ENCODE peak calls at places on chromosomes 7 and 10, in four cellular contexts. R is OCI-LY7, Q is brain microvascular endothelial cell, Y is foreskin fibroblast. I is an unnamed sample.

GRCh38 chr7:92763636-92764423 is 72.5 kb downstream of the CDK6 start:
- DNase-seq in R (no peak), Q (peak), Y (peak), I (no peak)

GRCh38 chr7:93601363-93601762 is 26.8 kb upstream of the CALCR start:
- DNase-seq in R (no peak), Q (no peak), Y (no peak), I (no peak)

GRCh38 chr10:3926268-3926667 is 141.3 kb upstream of the KLF6 start:
- DNase-seq in R (no peak), Q (peak), Y (no peak), I (peak)

GRCh38 chr7:150852371-150852905 is at the start of gene AOC1:
- DNase-seq in R (no peak), Q (no peak), Y (no peak), I (no peak)

GRCh38 chr7:48376263-48376662 is 205.0 kb downstream of the ABCA13 start:
- DNase-seq in R (no peak), Q (no peak), Y (no peak), I (no peak)

GRCh38 chr10:22505923-22506685 is 160.8 kb downstream of the SPAG6 start:
- DNase-seq in R (no peak), Q (no peak), Y (peak), I (no peak)

GRCh38 chr7:13641699-13642098 is 347.8 kb downstream of the ETV1 start:
- DNase-seq in R (no peak), Q (peak), Y (peak), I (peak)

GRCh38 chr7:148838905-148839304 is 45.2 kb downstream of the EZH2 start:
- DNase-seq in R (no peak), Q (no peak), Y (no peak), I (no peak)

GRCh38 chr7:45921699-45922519 is 837 bp upstream of the IGFBP3 start:
- DNase-seq in R (peak), Q (peak), Y (peak), I (peak)

GRCh38 chr7:134701272-134701671 is 54.6 kb downstream of the BPGM start:
- DNase-seq in R (peak), Q (no peak), Y (peak), I (no peak)

GRCh38 chr7:128947854-128948253 is 10.1 kb downstream of the IRF5 start:
- DNase-seq in R (no peak), Q (no peak), Y (no peak), I (no peak)

GRCh38 chr7:37832194-37832593 is 16.2 kb upstream of the NME8 start:
- DNase-seq in R (no peak), Q (peak), Y (no peak), I (no peak)

GRCh38 chr10:69328346-69328687 is 50.0 kb downstream of the HK1 start:
- DNase-seq in R (no peak), Q (no peak), Y (no peak), I (no peak)

GRCh38 chr7:107951896-107952295 is 51.1 kb downstream of the LAMB1 start:
- DNase-seq in R (no peak), Q (no peak), Y (no peak), I (no peak)

GRCh38 chr10:59903871-59904270 is 2.5 kb downstream of the CCDC6 start:
- DNase-seq in R (no peak), Q (no peak), Y (peak), I (no peak)

GRCh38 chr10:98420786-98421185 is 5.8 kb upstream of the PYROXD2 start:
- DNase-seq in R (no peak), Q (no peak), Y (no peak), I (no peak)

GRCh38 chr10:97690138-97690537 is 3.1 kb upstream of the AVPI1 start:
- DNase-seq in R (no peak), Q (no peak), Y (no peak), I (no peak)

GRCh38 chr10:46546591-46547330 is 9.7 kb downstream of the GPRIN2 start:
- DNase-seq in R (no peak), Q (no peak), Y (no peak), I (no peak)

GRCh38 chr10:63976538-63976937 is 455.3 kb downstream of the REEP3 start:
- DNase-seq in R (peak), Q (peak), Y (no peak), I (no peak)

GRCh38 chr10:71266147-71266917 is 52.7 kb upstream of the SLC29A3 start:
- DNase-seq in R (no peak), Q (peak), Y (peak), I (no peak)

GRCh38 chr7:14045651-14046050 is 56.2 kb upstream of the ETV1 start:
- DNase-seq in R (no peak), Q (no peak), Y (no peak), I (no peak)

GRCh38 chr7:53518319-53518718 is 482.9 kb downstream of the POM121L12 start:
- DNase-seq in R (no peak), Q (no peak), Y (no peak), I (no peak)

GRCh38 chr7:12715372-12716133 is 28.1 kb downstream of the ARL4A start:
- DNase-seq in R (no peak), Q (peak), Y (peak), I (peak)

GRCh38 chr7:8160250-8160649 is 101.7 kb downstream of the ICA1 start:
- DNase-seq in R (no peak), Q (no peak), Y (no peak), I (no peak)

GRCh38 chr7:6278749-6279310 is 6.4 kb upstream of the CYTH3 start:
- DNase-seq in R (no peak), Q (no peak), Y (no peak), I (no peak)

GRCh38 chr7:96426027-96426426 is 104.1 kb upstream of the SLC25A13 start:
- DNase-seq in R (no peak), Q (peak), Y (no peak), I (no peak)

GRCh38 chr10:127921075-127921750 is 14.3 kb downstream of the PTPRE start:
- DNase-seq in R (no peak), Q (no peak), Y (no peak), I (no peak)

GRCh38 chr10:127918570-127918969 is 11.7 kb downstream of the PTPRE start:
- DNase-seq in R (no peak), Q (no peak), Y (no peak), I (no peak)

GRCh38 chr10:127921751-127922140 is 14.8 kb downstream of the PTPRE start:
- DNase-seq in R (no peak), Q (no peak), Y (no peak), I (no peak)

GRCh38 chr10:127920319-127921074 is 13.6 kb downstream of the PTPRE start:
- DNase-seq in R (no peak), Q (no peak), Y (no peak), I (no peak)

DNA sequence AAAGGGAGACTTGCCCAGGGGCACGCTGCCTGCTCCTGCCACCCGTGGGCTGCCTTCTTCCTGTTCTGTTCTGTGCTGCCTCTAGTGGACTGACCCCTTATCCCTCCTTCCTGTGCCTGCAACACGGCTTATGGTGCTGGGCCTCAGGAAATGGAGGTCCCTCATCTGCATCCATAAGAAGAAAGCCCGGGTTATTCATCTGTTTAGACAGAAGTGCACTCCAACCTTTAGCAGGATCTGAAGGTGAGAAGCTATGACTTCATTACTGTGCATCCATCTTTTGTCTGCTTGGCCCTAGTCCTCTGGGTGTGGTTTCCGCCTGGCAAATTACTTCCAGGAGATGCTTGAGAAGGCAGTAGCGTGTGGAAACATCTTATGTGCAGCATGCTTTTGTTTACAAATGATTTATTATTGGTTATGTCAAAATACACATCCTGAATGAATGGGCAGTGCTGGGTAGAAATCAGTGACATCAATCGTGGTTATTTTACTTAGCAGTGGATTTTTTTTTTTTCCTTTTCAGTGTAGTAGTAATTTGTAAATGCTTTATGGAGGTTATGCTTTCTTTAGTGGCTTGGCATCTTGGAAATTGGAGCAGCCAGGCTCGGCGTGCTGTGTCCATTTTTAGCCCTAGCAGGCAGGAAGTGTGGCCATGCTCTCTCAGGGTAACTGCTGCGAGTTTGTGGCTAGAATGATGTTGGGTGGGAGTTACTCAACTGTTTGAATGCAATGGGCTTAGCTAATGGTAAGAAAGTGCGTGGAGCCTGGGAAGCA is 12.7 kb downstream of the PTPRE start:
- DNase-seq in R (peak), Q (peak), Y (no peak), I (peak)
- TF ChIP-seq CTCF in R (peak), Q (peak), Y (peak), I (peak)

GRCh38 chr7:155283565-155284194 is 14.0 kb upstream of the INSIG1 start:
- DNase-seq in R (no peak), Q (no peak), Y (no peak), I (no peak)

GRCh38 chr7:155281411-155281969 is 16.2 kb upstream of the INSIG1 start:
- DNase-seq in R (no peak), Q (no peak), Y (no peak), I (no peak)

GRCh38 chr7:155284496-155285274 is 13.0 kb upstream of the INSIG1 start:
- DNase-seq in R (no peak), Q (no peak), Y (no peak), I (no peak)

GRCh38 chr7:155280446-155281410 is 16.9 kb upstream of the INSIG1 start:
- DNase-seq in R (no peak), Q (no peak), Y (no peak), I (no peak)

DNA sequence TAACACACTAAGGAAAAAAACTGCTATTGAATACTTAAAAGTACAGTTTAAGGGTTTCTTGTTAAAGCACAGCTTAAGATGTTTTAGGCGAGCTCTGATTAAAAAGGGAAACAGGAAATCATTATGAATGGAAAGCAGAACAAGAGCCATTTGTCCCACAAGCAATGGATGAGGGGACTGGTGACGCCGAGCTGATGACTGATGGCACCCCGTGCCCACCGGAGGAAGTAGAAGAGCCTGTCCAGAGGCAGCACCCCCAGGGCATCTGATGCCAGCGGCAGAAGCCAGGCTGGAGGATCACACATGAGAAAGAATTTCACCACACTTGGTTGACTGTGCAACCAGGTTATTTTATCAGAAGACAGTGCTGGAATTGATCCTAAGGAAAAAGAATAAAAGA is 15.0 kb upstream of the INSIG1 start:
- DNase-seq in R (no peak), Q (no peak), Y (no peak), I (no peak)
- H3K4me3 ChIP-seq in R (no peak), Q (no peak), Y (no peak), I (no peak)

DNA sequence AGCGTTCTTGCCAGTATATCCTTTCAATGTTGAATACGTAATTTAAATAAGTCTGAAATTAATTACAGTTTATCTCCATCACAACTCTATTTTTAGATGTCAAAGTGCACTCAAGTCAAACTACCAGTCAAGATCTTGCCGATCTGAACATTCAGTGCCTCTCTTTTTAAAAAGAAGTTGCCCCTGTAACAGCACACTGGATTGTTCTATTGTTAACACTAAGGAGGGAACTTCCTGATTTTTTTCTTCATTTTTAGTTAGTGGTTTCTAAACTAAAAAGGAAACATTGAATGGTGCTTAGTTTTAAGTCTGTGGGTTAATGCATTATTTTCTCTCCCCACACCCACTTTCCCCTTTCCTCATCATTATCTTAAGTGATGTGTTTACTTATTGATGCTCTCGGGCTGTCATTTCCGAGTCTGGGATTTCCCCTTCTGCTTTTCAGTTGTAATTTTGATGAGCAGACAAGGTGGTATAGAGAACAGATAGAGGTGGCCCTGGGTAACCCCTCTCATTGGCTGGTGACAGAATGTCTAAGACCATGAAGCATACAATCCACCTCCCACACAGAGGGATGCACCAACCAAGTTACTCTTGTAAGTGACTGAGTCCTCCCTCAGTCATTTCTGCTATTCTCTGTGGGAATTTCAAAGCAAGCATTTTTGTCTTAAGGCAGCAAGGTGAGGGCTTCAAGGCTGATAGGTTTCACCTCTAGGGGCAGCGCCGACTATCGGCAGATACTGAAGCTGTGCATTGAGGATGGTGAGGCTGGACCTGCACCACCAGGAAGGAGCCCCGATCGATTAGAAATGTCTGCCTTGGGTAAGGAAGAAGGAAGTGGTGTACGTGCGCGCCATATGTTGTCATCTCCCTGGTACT is 49.4 kb downstream of the CHN2 start:
- DNase-seq in R (peak), Q (no peak), Y (no peak), I (no peak)
- TF ChIP-seq CTCF in R (peak), Q (peak), Y (no peak), I (no peak)

GRCh38 chr7:74568658-74569057 is 88.9 kb upstream of the GTF2I start:
- DNase-seq in R (no peak), Q (no peak), Y (no peak), I (no peak)
- H3K4me3 ChIP-seq in R (no peak), Q (no peak), Y (no peak), I (no peak)

GRCh38 chr10:66215921-66216320 is 709.9 kb upstream of the LRRTM3 start:
- DNase-seq in R (no peak), Q (no peak), Y (no peak), I (no peak)

GRCh38 chr10:66218981-66219587 is 706.8 kb upstream of the LRRTM3 start:
- DNase-seq in R (no peak), Q (peak), Y (no peak), I (no peak)

GRCh38 chr10:66218258-66218657 is 707.6 kb upstream of the LRRTM3 start:
- DNase-seq in R (no peak), Q (no peak), Y (no peak), I (no peak)

GRCh38 chr10:66209025-66209424 is 716.8 kb upstream of the LRRTM3 start:
- DNase-seq in R (no peak), Q (no peak), Y (no peak), I (no peak)

DNA sequence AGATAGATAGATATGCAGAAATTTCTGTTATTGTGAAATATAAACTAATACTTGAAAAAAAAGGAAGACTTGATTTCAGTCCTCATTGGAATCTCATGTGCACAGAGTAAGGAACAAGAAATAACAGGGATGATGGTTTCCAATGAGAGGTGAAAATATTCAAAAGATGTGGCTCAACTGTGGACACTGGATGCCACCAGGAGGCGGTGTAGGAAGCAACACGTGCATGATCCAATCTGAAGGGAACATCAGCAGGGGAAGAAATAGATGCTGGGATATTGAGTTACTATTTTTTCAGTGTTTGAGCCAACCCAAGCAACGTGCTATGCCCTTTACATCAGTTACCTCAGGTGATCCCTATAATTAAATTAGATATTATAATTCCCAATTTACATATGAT is 710.8 kb upstream of the LRRTM3 start:
- DNase-seq in R (no peak), Q (no peak), Y (no peak), I (no peak)
- TF ChIP-seq CTCF in R (peak), Q (peak), Y (no peak), I (no peak)

DNA sequence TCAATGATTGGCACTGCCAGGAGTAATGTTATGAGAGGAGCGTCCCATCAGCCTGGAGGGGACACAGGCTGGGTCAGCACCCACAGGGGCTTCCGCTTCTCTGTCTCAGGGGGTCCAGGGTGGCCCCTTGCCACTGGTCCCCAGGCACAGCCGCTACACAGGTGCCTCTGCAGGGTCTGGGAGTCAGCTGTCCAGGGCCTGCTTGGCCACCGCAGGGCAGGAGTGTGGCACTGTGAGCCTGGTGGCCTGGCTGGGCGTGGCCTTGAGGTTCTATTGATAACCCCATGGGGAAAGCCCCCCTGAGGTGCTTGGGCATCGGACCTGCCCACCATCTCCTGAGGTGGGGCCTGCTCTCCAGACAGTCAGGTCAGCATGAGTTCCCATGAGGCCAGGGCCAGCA is 136.6 kb downstream of the LHPP start:
- DNase-seq in R (no peak), Q (no peak), Y (no peak), I (no peak)
- H3K4me3 ChIP-seq in R (no peak), Q (no peak), Y (no peak), I (no peak)

GRCh38 chr7:20647051-20647450 is 31.6 kb downstream of the ABCB5 start:
- DNase-seq in R (no peak), Q (peak), Y (no peak), I (peak)

GRCh38 chr7:20653636-20654035 is 38.2 kb downstream of the ABCB5 start:
- DNase-seq in R (no peak), Q (no peak), Y (no peak), I (no peak)

GRCh38 chr7:20650782-20651181 is 35.3 kb downstream of the ABCB5 start:
- DNase-seq in R (no peak), Q (no peak), Y (no peak), I (no peak)

GRCh38 chr7:20651960-20652544 is 36.6 kb downstream of the ABCB5 start:
- DNase-seq in R (no peak), Q (peak), Y (no peak), I (no peak)

GRCh38 chr7:20647908-20648776 is 32.7 kb downstream of the ABCB5 start:
- DNase-seq in R (peak), Q (no peak), Y (no peak), I (peak)
- TF ChIP-seq CTCF in R (peak), Q (peak), Y (no peak), I (peak)

GRCh38 chr10:31978158-31978483 is 49.5 kb upstream of the ARHGAP12 start:
- DNase-seq in R (no peak), Q (no peak), Y (no peak), I (no peak)
- H3K4me3 ChIP-seq in R (no peak), Q (no peak), Y (no peak), I (no peak)

I was measured in astrocyte of the cerebellum.